ENCODE peak calls at places on chromosomes 3 and 15, in ten cellular contexts. One of them, this sample, is unnamed.

GRCh38 chr3:72738752-72739520 is 109.3 kb downstream of the SHQ1 start:
- DNase-seq in HEK293T: peak; percentile 71
- DNase-seq in fibroblast of lung: peak; percentile 24
- DNase-seq in HTR-8/SVneo: peak; percentile 48
- DNase-seq in endothelial cell: peak; percentile 43
- DNase-seq in RCC 7860: no peak
- DNase-seq in SHP77: peak; percentile 47
- DNase-seq in choroid plexus epithelial cell: peak; percentile 11
- DNase-seq in cardiac muscle cell: peak; percentile 49
- DNase-seq in gastrocnemius medialis: no peak
- DNase-seq in this sample: peak; percentile 71

GRCh38 chr3:171875923-171876412 is 32.8 kb downstream of the TMEM212 start:
- DNase-seq in RCC 7860: peak; percentile 58
- DNase-seq in endothelial cell: no peak
- DNase-seq in HTR-8/SVneo: no peak
- DNase-seq in cardiac muscle cell: peak; percentile 48
- DNase-seq in choroid plexus epithelial cell: peak; percentile 68
- DNase-seq in SHP77: no peak
- DNase-seq in HEK293T: no peak
- DNase-seq in fibroblast of lung: peak; percentile 93
- DNase-seq in gastrocnemius medialis: no peak
- DNase-seq in this sample: no peak

GRCh38 chr3:32239638-32240550 is 1.4 kb downstream of the CMTM8 start:
- DNase-seq in HTR-8/SVneo: peak; percentile 57
- DNase-seq in HEK293T: peak; percentile 72
- DNase-seq in cardiac muscle cell: peak; percentile 50
- DNase-seq in fibroblast of lung: no peak
- DNase-seq in gastrocnemius medialis: no peak
- DNase-seq in endothelial cell: peak; percentile 44
- DNase-seq in SHP77: peak; percentile 70
- DNase-seq in RCC 7860: no peak
- DNase-seq in choroid plexus epithelial cell: peak; percentile 68
- DNase-seq in this sample: peak; percentile 27

GRCh38 chr3:141335531-141336042 is 32.7 kb upstream of the ZBTB38 start:
- DNase-seq in cardiac muscle cell: no peak
- DNase-seq in RCC 7860: no peak
- DNase-seq in HTR-8/SVneo: peak; percentile 21
- DNase-seq in gastrocnemius medialis: no peak
- DNase-seq in choroid plexus epithelial cell: peak; percentile 86
- DNase-seq in SHP77: no peak
- DNase-seq in HEK293T: no peak
- DNase-seq in fibroblast of lung: no peak
- DNase-seq in endothelial cell: no peak
- DNase-seq in this sample: no peak

GRCh38 chr3:194401346-194401745 is 2.3 kb upstream of the GP5 start:
- DNase-seq in fibroblast of lung: no peak
- DNase-seq in RCC 7860: no peak
- DNase-seq in gastrocnemius medialis: no peak
- DNase-seq in HEK293T: no peak
- DNase-seq in SHP77: no peak
- DNase-seq in cardiac muscle cell: no peak
- DNase-seq in HTR-8/SVneo: no peak
- DNase-seq in choroid plexus epithelial cell: no peak
- DNase-seq in endothelial cell: no peak
- DNase-seq in this sample: no peak

GRCh38 chr15:88651293-88651692 is 12.5 kb downstream of the ISG20 start:
- DNase-seq in HEK293T: no peak
- DNase-seq in HTR-8/SVneo: no peak
- DNase-seq in RCC 7860: no peak
- DNase-seq in endothelial cell: no peak
- DNase-seq in choroid plexus epithelial cell: no peak
- DNase-seq in cardiac muscle cell: no peak
- DNase-seq in fibroblast of lung: no peak
- DNase-seq in gastrocnemius medialis: no peak
- DNase-seq in SHP77: no peak
- DNase-seq in this sample: no peak

GRCh38 chr3:165759041-165759440 is 78.2 kb downstream of the BCHE start:
- DNase-seq in choroid plexus epithelial cell: no peak
- DNase-seq in fibroblast of lung: no peak
- DNase-seq in SHP77: no peak
- DNase-seq in endothelial cell: no peak
- DNase-seq in RCC 7860: no peak
- DNase-seq in HEK293T: no peak
- DNase-seq in HTR-8/SVneo: no peak
- DNase-seq in gastrocnemius medialis: no peak
- DNase-seq in cardiac muscle cell: no peak
- DNase-seq in this sample: no peak

GRCh38 chr3:135779024-135779423 is 186.5 kb upstream of the PPP2R3A start:
- DNase-seq in HTR-8/SVneo: no peak
- DNase-seq in HEK293T: no peak
- DNase-seq in cardiac muscle cell: no peak
- DNase-seq in RCC 7860: no peak
- DNase-seq in SHP77: no peak
- DNase-seq in endothelial cell: no peak
- DNase-seq in choroid plexus epithelial cell: no peak
- DNase-seq in fibroblast of lung: no peak
- DNase-seq in gastrocnemius medialis: no peak
- DNase-seq in this sample: no peak

GRCh38 chr3:152235709-152236298 is 32.9 kb upstream of the MBNL1 start:
- DNase-seq in cardiac muscle cell: peak; percentile 26
- DNase-seq in choroid plexus epithelial cell: peak; percentile 53
- DNase-seq in SHP77: no peak
- DNase-seq in HTR-8/SVneo: peak; percentile 18
- DNase-seq in gastrocnemius medialis: no peak
- DNase-seq in fibroblast of lung: peak; percentile 51
- DNase-seq in HEK293T: no peak
- DNase-seq in endothelial cell: no peak
- DNase-seq in RCC 7860: peak; percentile 86
- DNase-seq in this sample: no peak

GRCh38 chr3:38157562-38157961 is 7.8 kb upstream of the OXSR1 start:
- DNase-seq in cardiac muscle cell: no peak
- DNase-seq in gastrocnemius medialis: no peak
- DNase-seq in HTR-8/SVneo: no peak
- DNase-seq in HEK293T: no peak
- DNase-seq in SHP77: no peak
- DNase-seq in choroid plexus epithelial cell: no peak
- DNase-seq in endothelial cell: no peak
- DNase-seq in fibroblast of lung: peak; percentile 13
- DNase-seq in RCC 7860: no peak
- DNase-seq in this sample: no peak